ENCODE peak calls at places on chromosomes 2 and 18, in four cellular contexts. C, Q, L and T are unnamed samples.

GRCh38 chr2:168801961-168802824 is at the start of gene NOSTRIN:
- DNase-seq in L (peak), Q (no peak), C (peak), T (peak)

GRCh38 chr2:9336534-9337354 is 86.6 kb downstream of the ITGB1BP1 start:
- DNase-seq in L (peak), Q (peak), C (peak), T (no peak)

GRCh38 chr2:69298261-69298660 is 88.8 kb downstream of the GFPT1 start:
- DNase-seq in C (no peak), L (peak), Q (no peak), T (no peak)

GRCh38 chr18:6605115-6605869 is 124.2 kb upstream of the ARHGAP28 start:
- DNase-seq in Q (no peak), L (no peak), C (no peak), T (no peak)

GRCh38 chr18:69876490-69876889 is 71.2 kb downstream of the CD226 start:
- DNase-seq in C (no peak), Q (no peak), L (no peak), T (no peak)

GRCh38 chr18:77004555-77005380 is 127.8 kb downstream of the MBP start:
- DNase-seq in C (no peak), Q (no peak), L (no peak), T (no peak)

GRCh38 chr2:219157396-219157795 is 3.2 kb downstream of the NHEJ1 start:
- DNase-seq in Q (no peak), L (no peak), C (no peak), T (no peak)

GRCh38 chr2:43518182-43518581 is 77.7 kb downstream of the THADA start:
- DNase-seq in Q (no peak), C (no peak), L (no peak), T (no peak)

GRCh38 chr2:58521803-58522602 is 280.9 kb upstream of the FANCL start:
- DNase-seq in Q (peak), L (no peak), C (no peak), T (no peak)

GRCh38 chr2:217993817-217994459 is 8.9 kb downstream of the TNS1 start:
- DNase-seq in Q (peak), C (peak), L (peak), T (no peak)

GRCh38 chr2:159396796-159397195 is 110.3 kb upstream of the WDSUB1 start:
- DNase-seq in Q (peak), L (no peak), C (no peak), T (no peak)

GRCh38 chr18:58691256-58691655 is 20.0 kb downstream of the MALT1 start:
- DNase-seq in Q (no peak), C (no peak), L (no peak), T (no peak)

GRCh38 chr2:221125691-221126090 is 446.4 kb downstream of the EPHA4 start:
- DNase-seq in Q (no peak), C (no peak), L (no peak), T (no peak)

GRCh38 chr18:48990497-48991298 is 39.9 kb upstream of the SMAD7 start:
- DNase-seq in C (peak), L (peak), Q (no peak), T (no peak)

GRCh38 chr2:181680055-181680936 is at the start of gene NEUROD1:
- DNase-seq in Q (peak), C (no peak), L (no peak), T (no peak)

GRCh38 chr2:99600929-99601680 is 111.3 kb upstream of the REV1 start:
- DNase-seq in L (no peak), C (no peak), Q (peak), T (no peak)

GRCh38 chr18:63438181-63438580 is 15.9 kb upstream of the VPS4B start:
- DNase-seq in C (no peak), Q (no peak), L (no peak), T (no peak)

GRCh38 chr2:146229513-146230155 is 1615.2 kb upstream of the ACVR2A start:
- DNase-seq in C (no peak), L (no peak), Q (no peak), T (no peak)

GRCh38 chr2:126766295-126766694 is 110.3 kb downstream of the GYPC start:
- DNase-seq in L (no peak), Q (no peak), C (no peak), T (no peak)

GRCh38 chr2:16022548-16023240 is 82.3 kb downstream of the MYCN start:
- DNase-seq in L (no peak), C (no peak), Q (no peak), T (no peak)

GRCh38 chr2:96715658-96716057 is 24.2 kb downstream of the LMAN2L start:
- DNase-seq in C (no peak), Q (no peak), L (peak), T (no peak)

GRCh38 chr2:30225131-30225762 is 6.1 kb upstream of the LBH start:
- DNase-seq in Q (no peak), L (no peak), C (no peak), T (no peak)

GRCh38 chr18:48777737-48778111 is 173.0 kb downstream of the SMAD7 start:
- DNase-seq in Q (peak), L (peak), C (no peak), T (no peak)

GRCh38 chr2:177666408-177666807 is 273.8 kb downstream of the AGPS start:
- DNase-seq in C (no peak), L (no peak), Q (no peak), T (no peak)

GRCh38 chr18:13437034-13437433 is 218.5 kb downstream of the LDLRAD4 start:
- DNase-seq in C (no peak), L (no peak), Q (no peak), T (no peak)

GRCh38 chr18:59446012-59446411 is 86.9 kb upstream of the LMAN1 start:
- DNase-seq in L (no peak), C (no peak), Q (no peak), T (no peak)

GRCh38 chr2:160816916-160817315 is 323.3 kb upstream of the RBMS1 start:
- DNase-seq in C (no peak), Q (no peak), L (no peak), T (no peak)

GRCh38 chr2:89841476-89841840 is 1150.0 kb downstream of the RPIA start:
- DNase-seq in C (no peak), Q (no peak), L (no peak), T (no peak)

GRCh38 chr2:19855528-19856431 is 46.0 kb downstream of the TTC32 start:
- DNase-seq in Q (no peak), L (peak), C (no peak), T (no peak)

GRCh38 chr18:56139792-56140254 is 498.6 kb downstream of the TXNL1 start:
- DNase-seq in Q (no peak), L (no peak), C (no peak), T (no peak)

GRCh38 chr2:186255823-186256222 is 230.2 kb upstream of the ZC3H15 start:
- DNase-seq in Q (peak), C (no peak), L (no peak), T (no peak)

GRCh38 chr2:72126186-72127100 is 21.2 kb downstream of the CYP26B1 start:
- DNase-seq in C (no peak), L (no peak), Q (no peak), T (no peak)

GRCh38 chr18:12750708-12751502 is 48.1 kb downstream of the PSMG2 start:
- DNase-seq in Q (no peak), C (no peak), L (no peak), T (no peak)

GRCh38 chr2:150974864-150975263 is 286.8 kb downstream of the RBM43 start:
- DNase-seq in C (no peak), L (no peak), Q (no peak), T (no peak)

GRCh38 chr18:57621252-57621607 is 406 bp downstream of the NARS1 start:
- DNase-seq in L (no peak), Q (peak), C (no peak), T (no peak)

GRCh38 chr18:37481491-37481890 is 84.1 kb downstream of the CELF4 start:
- DNase-seq in Q (no peak), C (no peak), L (no peak), T (no peak)
- TF ChIP-seq MAX in Q (no peak), C (no peak), L (no peak), T (no peak)

GRCh38 chr2:208906330-208906729 is 499.7 kb downstream of the PTH2R start:
- DNase-seq in L (no peak), C (no peak), Q (no peak), T (no peak)
- TF ChIP-seq ELF1 in L (no peak), C (no peak), Q (no peak), T (no peak)

GRCh38 chr2:236342507-236342906 is 78.3 kb upstream of the ASB18 start:
- DNase-seq in Q (no peak), C (no peak), L (no peak), T (no peak)

GRCh38 chr2:236345081-236345714 is 81.0 kb upstream of the ASB18 start:
- DNase-seq in C (no peak), L (no peak), Q (no peak), T (no peak)

GRCh38 chr2:236342951-236343350 is 78.7 kb upstream of the ASB18 start:
- DNase-seq in Q (no peak), C (no peak), L (no peak), T (no peak)

GRCh38 chr2:236344446-236344845 is 80.2 kb upstream of the ASB18 start:
- DNase-seq in Q (no peak), L (no peak), C (no peak), T (no peak)

DNA sequence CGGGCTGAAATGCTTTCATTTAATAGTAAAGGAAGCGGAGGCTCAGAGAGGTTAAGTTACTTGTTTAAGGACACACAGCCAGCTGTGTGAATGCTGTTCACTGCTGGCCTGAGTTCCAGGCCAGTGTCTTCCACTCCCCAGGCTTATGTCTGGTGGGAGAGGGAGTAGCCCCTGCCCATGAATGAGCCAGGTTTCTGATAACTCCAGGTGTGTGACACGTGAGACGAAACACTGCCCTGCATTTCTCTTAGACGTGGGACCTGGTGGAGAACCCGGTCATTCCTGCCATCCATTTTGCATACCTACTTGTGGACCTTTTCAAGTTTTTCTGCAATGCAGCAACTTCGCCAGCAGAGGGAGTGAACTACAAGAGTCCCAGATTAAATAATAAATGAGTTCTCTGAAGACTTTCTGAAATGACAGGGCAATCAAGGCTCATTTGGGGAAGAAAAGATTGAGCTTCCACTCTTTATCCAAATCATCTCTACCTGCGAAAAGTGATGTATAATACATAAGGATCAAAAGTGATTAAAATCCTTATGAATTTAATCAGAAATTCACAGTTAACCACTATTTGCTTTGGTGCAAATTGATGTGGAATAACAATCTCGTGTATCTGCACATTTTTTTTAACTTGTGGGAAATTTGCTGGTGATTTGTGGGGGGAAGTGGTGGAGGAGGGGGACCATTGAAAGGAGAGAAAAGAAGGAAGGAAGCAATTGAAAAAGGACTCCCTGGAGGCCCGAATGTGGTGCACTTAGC is 79.4 kb upstream of the ASB18 start:
- DNase-seq in Q (peak), C (peak), L (peak), T (peak)
- TF ChIP-seq MAX in Q (no peak), C (no peak), L (no peak), T (no peak)

GRCh38 chr2:215808996-215809395 is 204.4 kb downstream of the MREG start:
- DNase-seq in C (peak), L (no peak), Q (no peak), T (no peak)
- TF ChIP-seq ELF1 in C (no peak), L (no peak), Q (no peak), T (no peak)

GRCh38 chr2:202945-203344 is 60.9 kb downstream of the SH3YL1 start:
- DNase-seq in C (no peak), L (no peak), Q (no peak), T (no peak)
- TF ChIP-seq MAX in C (no peak), L (no peak), Q (no peak), T (no peak)

GRCh38 chr2:106866636-106867035 is 19.3 kb downstream of the ST6GAL2 start:
- DNase-seq in C (no peak), Q (no peak), L (no peak), T (no peak)
- TF ChIP-seq ELF1 in C (no peak), Q (no peak), L (no peak), T (no peak)

DNA sequence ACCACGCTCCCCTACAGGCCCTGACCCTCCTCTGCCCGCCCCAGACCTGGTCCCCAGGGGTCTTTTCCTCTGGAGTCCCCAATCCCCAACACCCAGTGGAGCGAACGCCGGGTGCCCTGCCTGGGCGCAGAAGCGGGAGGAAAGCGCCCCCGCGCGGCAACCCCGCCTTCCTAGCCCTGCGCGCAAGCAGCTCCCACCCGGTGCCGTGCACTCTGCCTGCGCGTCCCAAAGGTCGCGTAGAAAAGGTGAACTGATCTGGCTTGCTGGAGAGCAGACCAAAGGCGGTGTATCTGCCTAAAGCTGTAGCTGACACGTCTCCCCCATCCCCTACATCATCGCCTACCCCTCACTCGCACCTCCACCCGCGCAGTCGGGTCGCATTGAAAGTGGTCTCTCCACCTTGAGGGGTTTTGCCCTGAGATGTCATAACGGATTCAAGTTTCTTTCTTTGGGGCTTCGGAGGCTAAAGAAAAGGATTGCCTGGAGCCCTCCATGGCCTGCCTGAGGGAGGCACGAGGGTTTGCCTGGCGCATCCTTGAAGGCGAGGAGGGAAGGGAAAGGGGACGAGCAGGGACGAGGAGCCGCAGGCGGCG is 5.7 kb downstream of the GAD1 start:
- DNase-seq in Q (peak), C (no peak), L (no peak), T (no peak)
- TF ChIP-seq MAX in Q (no peak), C (no peak), L (no peak), T (no peak)